ENCODE peak calls at places on chromosomes 16 and 17, in six cellular contexts. L is T-helper 2 cell, H is posterior cingulate gyrus, Z is Caki2, A is cardiac septum, C is ACHN. S is an unnamed sample.
A peak's percentile ranks its signal among the peaks of the same experiment; 100 is the strongest.

GRCh38 chr17:48510761-48511604 is 19.8 kb downstream of the HOXB1 start:
- DNase-seq in L (no peak), H (no peak), Z (no peak), A (no peak), C (no peak), S (no peak)

GRCh38 chr17:73592079-73592415 is 52.2 kb downstream of the SDK2 start:
- DNase-seq in L (no peak), H (no peak), Z (no peak), A (no peak), C (no peak), S (no peak)

GRCh38 chr16:70418274-70418992 is 20.5 kb downstream of the ST3GAL2 start:
- DNase-seq in L (no peak), H (no peak), Z (no peak), A (no peak), C (no peak), S (no peak)

GRCh38 chr16:1311212-1311737 is 1.8 kb downstream of the UBE2I start:
- DNase-seq in L (no peak), H (no peak), Z (no peak), A (no peak), C (no peak), S (no peak)

GRCh38 chr16:29674188-29674587 is 4.8 kb upstream of the QPRT start:
- DNase-seq in L (no peak), H (peak; percentile 96), Z (no peak), A (no peak), C (no peak), S (peak; percentile 91)

GRCh38 chr17:74280093-74280513 is 6.1 kb downstream of the DNAI2 start:
- DNase-seq in L (peak; percentile 26), H (peak; percentile 75), Z (no peak), A (no peak), C (no peak), S (no peak)

GRCh38 chr17:39751637-39752036 is 13.9 kb downstream of the GRB7 start:
- DNase-seq in L (no peak), H (no peak), Z (no peak), A (peak; percentile 72), C (no peak), S (peak; percentile 11)

GRCh38 chr17:17015221-17015620 is 27.0 kb upstream of the MPRIP start:
- DNase-seq in L (no peak), H (peak; percentile 26), Z (no peak), A (no peak), C (no peak), S (no peak)

GRCh38 chr16:10240854-10241613 is 58.8 kb upstream of the GRIN2A start:
- DNase-seq in L (no peak), H (no peak), Z (no peak), A (no peak), C (no peak), S (no peak)

GRCh38 chr16:27377666-27378485 is 24.1 kb upstream of the IL21R start:
- DNase-seq in L (no peak), H (no peak), Z (no peak), A (peak; percentile 22), C (no peak), S (no peak)

GRCh38 chr16:70253291-70254094 is 1.8 kb upstream of the EXOSC6 start:
- DNase-seq in L (peak; percentile 19), H (peak; percentile 63), Z (peak; percentile 25), A (no peak), C (peak; percentile 69), S (no peak)

GRCh38 chr16:27326738-27327585 is 13.2 kb downstream of the IL4R start:
- DNase-seq in L (peak; percentile 19), H (peak; percentile 83), Z (peak; percentile 75), A (peak; percentile 90), C (peak; percentile 96), S (peak; percentile 46)

GRCh38 chr17:32015245-32016013 is 8.2 kb downstream of the LRRC37B start:
- DNase-seq in L (no peak), H (no peak), Z (no peak), A (no peak), C (no peak), S (no peak)

GRCh38 chr16:20903889-20904506 is 3.4 kb downstream of the LYRM1 start:
- DNase-seq in L (no peak), H (no peak), Z (no peak), A (no peak), C (no peak), S (no peak)

GRCh38 chr16:12881182-12881581 is 20.2 kb upstream of the SHISA9 start:
- DNase-seq in L (no peak), H (no peak), Z (no peak), A (no peak), C (no peak), S (no peak)

GRCh38 chr16:13036600-13036999 is 135.2 kb downstream of the SHISA9 start:
- DNase-seq in L (no peak), H (no peak), Z (peak; percentile 49), A (no peak), C (peak; percentile 81), S (peak; percentile 38)

GRCh38 chr17:63480826-63481487 is 4.1 kb downstream of the ACE start:
- DNase-seq in L (no peak), H (peak; percentile 72), Z (peak; percentile 69), A (no peak), C (no peak), S (no peak)

GRCh38 chr16:87053016-87053982 is 263.9 kb downstream of the C16orf95 start:
- DNase-seq in L (no peak), H (peak; percentile 80), Z (no peak), A (no peak), C (no peak), S (no peak)

GRCh38 chr17:13523164-13523563 is 78.6 kb downstream of the HS3ST3A1 start:
- DNase-seq in L (no peak), H (no peak), Z (no peak), A (no peak), C (no peak), S (no peak)

GRCh38 chr17:58537266-58537665 is 22.8 kb upstream of the MTMR4 start:
- DNase-seq in L (no peak), H (peak; percentile 24), Z (no peak), A (no peak), C (no peak), S (no peak)

GRCh38 chr16:72921620-72922019 is 126.3 kb downstream of the ZFHX3 start:
- DNase-seq in L (no peak), H (peak; percentile 90), Z (no peak), A (peak; percentile 72), C (no peak), S (peak; percentile 72)

GRCh38 chr16:14351647-14352046 is 278.4 kb downstream of the PARN start:
- DNase-seq in L (no peak), H (no peak), Z (no peak), A (no peak), C (no peak), S (no peak)

GRCh38 chr17:35705705-35706104 is 25.7 kb upstream of the RASL10B start:
- DNase-seq in L (no peak), H (no peak), Z (no peak), A (no peak), C (no peak), S (no peak)

GRCh38 chr17:31492880-31493655 is 101.6 kb downstream of the RAB11FIP4 start:
- DNase-seq in L (peak; percentile 74), H (peak; percentile 84), Z (no peak), A (peak; percentile 88), C (no peak), S (no peak)

GRCh38 chr16:49866533-49867155 is 10.7 kb upstream of the ZNF423 start:
- DNase-seq in L (no peak), H (no peak), Z (no peak), A (no peak), C (no peak), S (no peak)

GRCh38 chr16:31487720-31488629 is 5.1 kb downstream of the SLC5A2 start:
- DNase-seq in L (peak; percentile 49), H (peak; percentile 92), Z (peak; percentile 57), A (no peak), C (peak; percentile 79), S (no peak)

GRCh38 chr16:11978080-11978479 is 1.5 kb downstream of the SNX29 start:
- DNase-seq in L (no peak), H (no peak), Z (peak; percentile 41), A (no peak), C (no peak), S (no peak)

GRCh38 chr17:78474631-78475146 is 96.2 kb downstream of the PGS1 start:
- DNase-seq in L (no peak), H (peak; percentile 70), Z (no peak), A (no peak), C (no peak), S (no peak)

GRCh38 chr17:39667262-39668140 is 752 bp upstream of the PNMT start:
- DNase-seq in L (no peak), H (no peak), Z (no peak), A (no peak), C (no peak), S (peak; percentile 56)

GRCh38 chr17:3913531-3914318 is 2.5 kb downstream of the P2RX1 start:
- DNase-seq in L (peak; percentile 69), H (peak; percentile 97), Z (peak; percentile 37), A (peak; percentile 95), C (peak; percentile 70), S (peak; percentile 80)

GRCh38 chr16:22225060-22225459 is 19.0 kb downstream of the EEF2K start:
- DNase-seq in L (no peak), H (peak; percentile 94), Z (no peak), A (no peak), C (no peak), S (no peak)

GRCh38 chr16:50235581-50235980 is 30.8 kb upstream of the ADCY7 start:
- DNase-seq in L (no peak), H (no peak), Z (no peak), A (no peak), C (no peak), S (no peak)

GRCh38 chr17:69637399-69638165 is 223.1 kb downstream of the MAP2K6 start:
- DNase-seq in L (no peak), H (no peak), Z (no peak), A (no peak), C (no peak), S (no peak)

GRCh38 chr17:40980594-40980993 is 3.5 kb downstream of the KRT40 start:
- DNase-seq in L (no peak), H (peak; percentile 92), Z (no peak), A (no peak), C (no peak), S (no peak)

GRCh38 chr17:10598620-10599019 is 49.2 kb upstream of the MYH2 start:
- DNase-seq in L (no peak), H (no peak), Z (no peak), A (no peak), C (no peak), S (no peak)

GRCh38 chr16:70470927-70471341 is 16.5 kb downstream of the FCSK start:
- DNase-seq in L (no peak), H (peak; percentile 86), Z (no peak), A (no peak), C (peak; percentile 62), S (peak; percentile 62)

GRCh38 chr16:8859913-8860881 is 8.6 kb downstream of the CARHSP1 start:
- DNase-seq in L (no peak), H (peak; percentile 80), Z (no peak), A (no peak), C (no peak), S (peak; percentile 60)

GRCh38 chr16:64969221-64969620 is 152.6 kb downstream of the CDH11 start:
- DNase-seq in L (no peak), H (no peak), Z (no peak), A (no peak), C (no peak), S (no peak)

GRCh38 chr17:4607773-4608187 is 23.5 kb downstream of the SMTNL2 start:
- DNase-seq in L (no peak), H (peak; percentile 75), Z (no peak), A (no peak), C (no peak), S (peak; percentile 93)